ENCODE peak calls at places on chromosomes 11 and 22, in ten cellular contexts. N, P, I, R, Q, Y, V, S, B and C are unnamed samples.

GRCh38 chr22:26921726-26922125 is 264.3 kb downstream of the MIAT start:
- DNase-seq in P (no peak), N (no peak), Y (no peak), S (no peak), Q (no peak), B (no peak), V (no peak), I (no peak), R (no peak), C (no peak)

GRCh38 chr11:102111011-102111786 is 952 bp downstream of the YAP1 start:
- DNase-seq in V (no peak), I (no peak), Q (peak), N (peak), P (peak), R (peak), S (no peak), B (peak), Y (peak), C (peak)

GRCh38 chr22:26949193-26949592 is 291.8 kb downstream of the MIAT start:
- DNase-seq in Y (peak), V (no peak), N (no peak), R (no peak), Q (peak), S (no peak), P (no peak), I (no peak), B (no peak), C (no peak)

GRCh38 chr11:128913806-128914205 is 22.6 kb downstream of the KCNJ5 start:
- DNase-seq in P (no peak), V (no peak), S (no peak), R (no peak), Y (no peak), Q (no peak), B (no peak), N (no peak), I (no peak), C (peak)

GRCh38 chr11:9651899-9652748 is 11.8 kb upstream of the SWAP70 start:
- DNase-seq in R (no peak), S (no peak), Q (no peak), V (no peak), P (no peak), I (no peak), N (no peak), Y (no peak), B (no peak), C (no peak)

GRCh38 chr11:6354651-6355485 is 34.6 kb upstream of the CAVIN3 start:
- DNase-seq in Q (no peak), R (no peak), Y (no peak), S (no peak), P (no peak), I (no peak), N (no peak), V (no peak), B (no peak), C (no peak)

GRCh38 chr11:46351148-46351547 is 3.9 kb downstream of the DGKZ start:
- DNase-seq in B (no peak), S (no peak), I (no peak), Y (no peak), N (no peak), P (no peak), Q (no peak), V (no peak), R (no peak), C (no peak)

GRCh38 chr11:96002754-96003290 is 78.9 kb upstream of the MTMR2 start:
- DNase-seq in N (no peak), R (no peak), I (no peak), S (no peak), Q (no peak), V (no peak), Y (no peak), B (no peak), P (no peak), C (no peak)

GRCh38 chr11:69700278-69701140 is 3.3 kb downstream of the FGF19 start:
- DNase-seq in Q (peak), V (no peak), P (no peak), N (peak), I (no peak), B (peak), R (no peak), Y (peak), S (no peak), C (peak)

GRCh38 chr11:77776455-77776854 is 44.1 kb downstream of the RSF1 start:
- DNase-seq in S (no peak), I (no peak), V (no peak), N (no peak), Y (no peak), R (no peak), P (no peak), Q (peak), B (no peak), C (peak)

GRCh38 chr11:60924110-60924905 is at the start of gene TMEM132A:
- DNase-seq in N (peak), Y (peak), V (no peak), B (peak), I (no peak), Q (peak), R (peak), S (no peak), P (no peak), C (peak)

GRCh38 chr22:28907311-28908008 is 24.1 kb downstream of the ZNRF3 start:
- DNase-seq in R (no peak), B (no peak), Y (no peak), V (no peak), Q (peak), N (no peak), S (no peak), I (no peak), P (no peak), C (no peak)

GRCh38 chr11:85758480-85759039 is 52.4 kb downstream of the SYTL2 start:
- DNase-seq in R (no peak), Y (no peak), I (no peak), B (no peak), V (no peak), S (no peak), N (no peak), P (no peak), Q (no peak), C (no peak)

GRCh38 chr11:5364214-5364613 is 12.9 kb downstream of the OR51B6 start:
- DNase-seq in Y (peak), N (no peak), I (no peak), R (no peak), Q (peak), V (no peak), S (peak), B (no peak), P (no peak), C (peak)

GRCh38 chr11:66371627-66372415 is at the start of gene SLC29A2:
- DNase-seq in Y (no peak), P (no peak), I (no peak), Q (no peak), V (peak), N (no peak), B (peak), S (no peak), R (peak), C (peak)

GRCh38 chr11:17695454-17696441 is 23.6 kb upstream of the MYOD1 start:
- DNase-seq in I (no peak), Y (no peak), S (no peak), V (no peak), Q (no peak), P (no peak), B (no peak), R (no peak), N (no peak), C (no peak)

GRCh38 chr22:37319469-37319868 is 37.2 kb downstream of the CYTH4 start:
- DNase-seq in I (no peak), Q (no peak), V (no peak), N (no peak), S (no peak), P (no peak), B (no peak), R (no peak), Y (no peak), C (no peak)

GRCh38 chr11:62881579-62882427 is 1.1 kb downstream of the SLC3A2 start:
- DNase-seq in Y (peak), R (peak), N (peak), P (peak), V (peak), B (peak), S (peak), I (peak), Q (peak), C (peak)

GRCh38 chr11:115721309-115722007 is 217.2 kb upstream of the CADM1 start:
- DNase-seq in V (no peak), Q (no peak), S (no peak), B (no peak), I (no peak), N (no peak), P (no peak), R (no peak), Y (no peak), C (no peak)

GRCh38 chr11:5783255-5783654 is at the start of gene OR52N5:
- DNase-seq in Y (no peak), P (no peak), S (no peak), B (no peak), I (no peak), N (no peak), V (no peak), Q (no peak), R (no peak), C (no peak)

GRCh38 chr11:3037041-3037944 is 19.9 kb downstream of the CARS1 start:
- DNase-seq in N (peak), R (peak), S (peak), Q (peak), V (peak), P (peak), B (peak), I (no peak), Y (peak), C (peak)

GRCh38 chr11:72840780-72841179 is 26.6 kb downstream of the ATG16L2 start:
- DNase-seq in I (no peak), R (no peak), N (no peak), Q (peak), Y (peak), V (no peak), S (peak), P (no peak), B (no peak), C (peak)

GRCh38 chr11:123072279-123072678 is 10.3 kb upstream of the HSPA8 start:
- DNase-seq in P (no peak), Y (no peak), S (no peak), N (no peak), V (no peak), Q (no peak), B (no peak), R (peak), I (no peak), C (no peak)

GRCh38 chr22:47071078-47071811 is 308.8 kb downstream of the TBC1D22A start:
- DNase-seq in P (no peak), B (no peak), Y (no peak), S (no peak), R (no peak), I (no peak), Q (no peak), V (no peak), N (peak), C (no peak)

GRCh38 chr22:27796118-27796517 is 5.4 kb downstream of the MN1 start:
- DNase-seq in S (no peak), V (no peak), N (no peak), Y (no peak), I (no peak), B (no peak), Q (no peak), P (no peak), R (no peak), C (no peak)

GRCh38 chr11:127023991-127024390 is 23.4 kb upstream of the KIRREL3 start:
- DNase-seq in Y (no peak), V (no peak), Q (no peak), N (no peak), R (no peak), S (no peak), I (no peak), P (no peak), B (no peak), C (no peak)

GRCh38 chr11:27512238-27512637 is 5.7 kb upstream of the LIN7C start:
- DNase-seq in B (no peak), P (no peak), V (no peak), R (no peak), I (no peak), S (no peak), N (no peak), Y (no peak), Q (no peak), C (no peak)

GRCh38 chr11:3130269-3131071 is 34.6 kb downstream of the OSBPL5 start:
- DNase-seq in P (no peak), B (peak), R (no peak), Q (no peak), S (no peak), Y (no peak), I (no peak), N (no peak), V (no peak), C (peak)

GRCh38 chr22:28172948-28173360 is 253.9 kb upstream of the PITPNB start:
- DNase-seq in R (no peak), Y (no peak), Q (no peak), I (no peak), S (no peak), V (no peak), B (no peak), P (no peak), N (no peak), C (no peak)

GRCh38 chr11:12066056-12066798 is 44.2 kb upstream of the MICAL2 start:
- DNase-seq in Y (peak), V (no peak), B (no peak), S (peak), P (peak), I (no peak), N (peak), R (no peak), Q (peak), C (peak)

GRCh38 chr11:94185387-94186084 is 56.9 kb downstream of the PANX1 start:
- DNase-seq in N (no peak), Y (no peak), S (peak), V (no peak), Q (peak), R (no peak), P (no peak), I (no peak), B (no peak), C (no peak)

GRCh38 chr11:833114-833791 is 501 bp downstream of the CD151 start:
- DNase-seq in Q (no peak), Y (no peak), P (no peak), V (peak), I (no peak), S (no peak), R (peak), N (no peak), B (peak), C (peak)
- H3K27ac ChIP-seq in Q (peak), Y (peak), P (peak), V (no peak), I (peak), S (peak), R (peak), N (peak), B (peak), C (peak)

GRCh38 chr11:119077839-119078238 is 6.8 kb upstream of the HMBS start:
- DNase-seq in P (no peak), V (no peak), S (no peak), Y (no peak), Q (no peak), B (no peak), N (no peak), R (no peak), I (no peak), C (peak)
- H3K27ac ChIP-seq in P (no peak), V (no peak), S (no peak), Y (no peak), Q (no peak), B (no peak), N (no peak), R (no peak), I (no peak), C (no peak)

GRCh38 chr11:82756765-82757650 is 23.3 kb upstream of the FAM181B start:
- DNase-seq in N (no peak), Q (no peak), I (no peak), B (no peak), S (no peak), R (no peak), V (no peak), P (no peak), Y (no peak), C (no peak)
- H3K27ac ChIP-seq in N (no peak), Q (no peak), I (peak), B (no peak), S (no peak), R (no peak), V (no peak), P (no peak), Y (no peak), C (no peak)

DNA sequence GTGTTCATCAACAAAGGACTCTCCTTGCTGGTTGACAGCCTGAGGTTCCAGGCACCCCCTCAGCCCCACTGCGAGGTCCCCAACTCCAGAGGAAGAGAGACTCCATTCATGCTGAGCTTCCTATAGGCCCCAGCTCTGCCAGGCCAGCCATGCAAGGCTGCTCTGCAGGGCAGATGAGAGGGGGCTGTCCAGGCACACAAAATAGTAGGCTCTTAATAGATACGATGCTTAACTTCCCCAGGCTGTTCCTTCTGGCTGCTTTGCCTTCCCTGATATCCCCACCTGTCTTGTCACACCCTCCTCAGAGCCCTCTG is 45.0 kb upstream of the CRYBB3 start:
- DNase-seq in S (no peak), N (no peak), Q (no peak), B (no peak), P (no peak), R (no peak), Y (no peak), I (no peak), V (no peak), C (no peak)
- H3K27ac ChIP-seq in S (no peak), N (no peak), Q (no peak), B (peak), P (peak), R (no peak), Y (no peak), I (no peak), V (no peak), C (no peak)